ENCODE peak calls at places on chromosomes 6 and 20, in seven cellular contexts. U, E, H, N, Q, Z and T are unnamed samples.

GRCh38 chr6:111559193-111560097 is 46.2 kb downstream of the TRAF3IP2 start:
- DNase-seq in E (no peak), U (no peak), N (no peak), Z (no peak), Q (no peak), H (no peak), T (peak; percentile 63)

GRCh38 chr6:48111143-48111506 is at the start of gene PTCHD4:
- DNase-seq in E (no peak), U (peak; percentile 4), Q (peak; percentile 75), H (peak; percentile 87), Z (peak; percentile 59), N (no peak), T (no peak)

GRCh38 chr6:107784669-107785068 is 39.4 kb downstream of the SCML4 start:
- DNase-seq in U (no peak), E (no peak), H (peak; percentile 68), N (no peak), Z (no peak), Q (no peak), T (no peak)

GRCh38 chr20:41133709-41134361 is 3.5 kb upstream of the PLCG1 start:
- DNase-seq in N (peak; percentile 94), H (no peak), E (peak; percentile 9), Z (no peak), Q (peak; percentile 66), U (no peak), T (no peak)

GRCh38 chr6:43455034-43455747 is at the start of gene DLK2:
- DNase-seq in Z (peak; percentile 40), U (no peak), Q (no peak), E (peak; percentile 11), N (no peak), H (no peak), T (no peak)

GRCh38 chr20:4730782-4731181 is 9.1 kb downstream of the PRND start:
- DNase-seq in U (no peak), H (no peak), N (no peak), E (no peak), Z (peak; percentile 59), Q (no peak), T (no peak)

GRCh38 chr20:2747676-2748235 is 52.7 kb downstream of the CPXM1 start:
- DNase-seq in E (no peak), H (no peak), U (no peak), Q (no peak), Z (no peak), N (no peak), T (no peak)

GRCh38 chr20:53850318-53850717 is 220.1 kb downstream of the BCAS1 start:
- DNase-seq in H (no peak), N (no peak), E (no peak), Z (no peak), U (no peak), Q (no peak), T (no peak)

GRCh38 chr6:73739097-73739496 is 43.1 kb downstream of the CD109 start:
- DNase-seq in U (peak; percentile 56), Q (peak; percentile 5), H (peak; percentile 57), Z (peak; percentile 84), E (no peak), N (no peak), T (no peak)

GRCh38 chr20:33839591-33839990 is 28.4 kb downstream of the CHMP4B start:
- DNase-seq in E (peak; percentile 58), U (no peak), Q (no peak), H (no peak), Z (no peak), N (no peak), T (no peak)

GRCh38 chr20:20362774-20363435 is 5.0 kb upstream of the INSM1 start:
- DNase-seq in N (no peak), H (no peak), Z (peak; percentile 84), E (no peak), Q (no peak), U (no peak), T (no peak)

GRCh38 chr6:144931172-144932035 is 646.3 kb downstream of the UTRN start:
- DNase-seq in E (peak; percentile 11), Z (peak; percentile 78), N (no peak), U (peak; percentile 35), H (peak; percentile 30), Q (peak; percentile 34), T (no peak)

GRCh38 chr20:14865731-14866130 is 528.3 kb upstream of the FLRT3 start:
- DNase-seq in E (no peak), Q (no peak), H (no peak), U (no peak), N (no peak), Z (no peak), T (no peak)

GRCh38 chr6:139650941-139651340 is 276.5 kb upstream of the CITED2 start:
- DNase-seq in U (no peak), E (no peak), H (no peak), Q (no peak), Z (no peak), N (no peak), T (no peak)

GRCh38 chr6:136337606-136338005 is 48.0 kb upstream of the BCLAF1 start:
- DNase-seq in E (no peak), H (no peak), Q (no peak), Z (no peak), U (no peak), N (no peak), T (no peak)

GRCh38 chr20:21509597-21510331 is 4.1 kb downstream of the NKX2-2 start:
- DNase-seq in Z (peak; percentile 75), U (peak; percentile 59), N (no peak), H (peak; percentile 67), E (no peak), Q (no peak), T (no peak)

GRCh38 chr6:160882019-160882418 is 109.5 kb upstream of the MAP3K4 start:
- DNase-seq in Z (no peak), H (no peak), N (no peak), E (no peak), U (no peak), Q (no peak), T (no peak)

GRCh38 chr6:160882741-160883340 is 108.7 kb upstream of the MAP3K4 start:
- DNase-seq in Z (no peak), E (no peak), U (no peak), H (peak; percentile 11), Q (no peak), N (no peak), T (no peak)

GRCh38 chr6:160883999-160884398 is 107.6 kb upstream of the MAP3K4 start:
- DNase-seq in N (no peak), E (no peak), H (no peak), U (no peak), Q (no peak), Z (peak; percentile 31), T (no peak)

GRCh38 chr6:160881409-160881808 is 110.2 kb upstream of the MAP3K4 start:
- DNase-seq in Q (no peak), N (no peak), H (no peak), Z (no peak), U (no peak), E (no peak), T (no peak)

GRCh38 chr6:160883560-160883959 is 108.0 kb upstream of the MAP3K4 start:
- DNase-seq in Q (no peak), Z (no peak), H (no peak), N (no peak), E (no peak), U (no peak), T (no peak)
- H3K27ac ChIP-seq in Q (no peak overlapping the region), Z (no peak overlapping the region), H (no peak overlapping the region), N (no peak overlapping the region), E (no peak overlapping the region), U (no peak overlapping the region), T (no peak overlapping the region)

GRCh38 chr20:44041001-44041400 is 126.3 kb downstream of the TOX2 start:
- DNase-seq in Z (peak; percentile 17), U (no peak), E (no peak), N (no peak), H (no peak), Q (no peak), T (no peak)

GRCh38 chr20:44039147-44039546 is 124.5 kb downstream of the TOX2 start:
- DNase-seq in N (no peak), Q (no peak), U (no peak), E (no peak), Z (no peak), H (no peak), T (no peak)

GRCh38 chr20:44040202-44040915 is 125.7 kb downstream of the TOX2 start:
- DNase-seq in U (no peak), E (no peak), Z (no peak), N (no peak), Q (no peak), H (no peak), T (no peak)

GRCh38 chr20:44038681-44039123 is 124.0 kb downstream of the TOX2 start:
- DNase-seq in H (no peak), Z (no peak), U (no peak), N (no peak), E (no peak), Q (no peak), T (no peak)

DNA sequence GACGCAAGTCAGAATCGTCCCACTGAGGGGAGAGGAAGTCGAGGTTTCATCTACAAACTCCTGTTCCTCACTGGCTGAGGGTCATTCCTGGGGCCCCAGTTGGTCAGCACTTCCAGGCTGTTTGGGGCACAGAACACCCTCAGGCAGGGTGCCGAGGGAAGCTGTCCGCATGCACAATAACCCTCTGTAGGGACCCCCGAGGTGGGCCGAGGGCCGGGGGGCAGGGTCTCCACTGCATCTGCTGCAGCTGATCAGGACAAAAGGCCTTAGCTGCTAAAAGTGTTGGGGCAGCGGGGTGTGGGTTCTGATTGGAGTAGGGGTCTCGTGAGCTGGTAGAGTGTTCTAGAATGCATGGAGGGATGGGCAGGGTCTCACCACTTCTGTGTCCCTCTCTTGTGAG is 125.1 kb downstream of the TOX2 start:
- DNase-seq in U (no peak), Z (no peak), N (no peak), H (no peak), E (no peak), Q (no peak), T (no peak)
- H3K27ac ChIP-seq in U (no peak overlapping the region), Z (no peak overlapping the region), N (no peak overlapping the region), H (no peak overlapping the region), E (no peak overlapping the region), Q (no peak overlapping the region), T (no peak overlapping the region)

GRCh38 chr20:49894073-49894470 is 21.3 kb downstream of the SPATA2 start:
- DNase-seq in U (no peak), N (peak; percentile 40), Z (no peak), H (no peak), Q (no peak), E (no peak), T (no peak)

GRCh38 chr20:49893242-49894072 is 21.9 kb downstream of the SPATA2 start:
- DNase-seq in Q (no peak), U (no peak), H (no peak), N (no peak), E (no peak), Z (no peak), T (no peak)

GRCh38 chr20:49890651-49891361 is 24.5 kb downstream of the SPATA2 start:
- DNase-seq in U (no peak), H (no peak), E (no peak), Q (peak; percentile 51), Z (peak; percentile 47), N (no peak), T (no peak)

GRCh38 chr20:49891486-49891885 is 23.8 kb downstream of the SPATA2 start:
- DNase-seq in Z (no peak), Q (no peak), H (no peak), E (no peak), N (no peak), U (no peak), T (no peak)

GRCh38 chr20:49892260-49893216 is 22.8 kb downstream of the SPATA2 start:
- DNase-seq in Q (no peak), U (no peak), N (no peak), E (no peak), Z (no peak), H (no peak), T (peak; percentile 83)
- H3K27ac ChIP-seq in Q (no peak overlapping the region), U (no peak overlapping the region), N (peak overlapping the region; percentile 73), E (no peak overlapping the region), Z (no peak overlapping the region), H (no peak overlapping the region), T (no peak overlapping the region)

GRCh38 chr20:16575390-16576140 is 2.3 kb upstream of the KIF16B start:
- DNase-seq in N (no peak), Z (peak; percentile 35), U (no peak), Q (no peak), H (no peak), E (no peak), T (no peak)
- H3K27ac ChIP-seq in N (no peak overlapping the region), Z (no peak overlapping the region), U (peak overlapping the region; percentile 90), Q (no peak overlapping the region), H (peak overlapping the region; percentile 19), E (peak overlapping the region; percentile 91), T (peak overlapping the region; percentile 61)